ENCODE peak calls at places on chromosomes 16 and 17, in eight cellular contexts. E is spleen; B is CD4-positive, alpha-beta memory T cell; R is tibial nerve; U is neural progenitor cell; K is left ventricle myocardium inferior; Z is thoracic aorta; F is ovary. G is an unnamed sample. For H3K4me1, the result is how much of the 10 kb centered on the place peaks cover.

GRCh38 chr16:55001931-55002330 is 71.3 kb downstream of the IRX5 start:
- DNase-seq in E (no peak), B (no peak), R (no peak), U (no peak), K (no peak), Z (no peak), F (no peak), G (no peak)

GRCh38 chr17:6153416-6153815 is 83.2 kb downstream of the WSCD1 start:
- DNase-seq in E (no peak), B (no peak), R (no peak), U (no peak), K (no peak), Z (no peak), F (no peak), G (no peak)

GRCh38 chr16:14121135-14121534 is 50.0 kb downstream of the MRTFB start:
- DNase-seq in E (no peak), B (no peak), R (no peak), U (no peak), K (no peak), Z (no peak), F (no peak), G (no peak)

GRCh38 chr17:14318906-14319205 is 18.0 kb downstream of the HS3ST3B1 start:
- DNase-seq in E (no peak), B (no peak), R (no peak), U (no peak), K (no peak), Z (no peak), F (no peak), G (no peak)

GRCh38 chr16:53090591-53091507 is 36.1 kb downstream of the CHD9 start:
- DNase-seq in E (peak), B (no peak), R (peak), U (peak), K (peak), Z (peak), F (peak), G (peak)

GRCh38 chr16:67441289-67441753 is 10.4 kb downstream of the HSD11B2 start:
- DNase-seq in E (no peak), B (no peak), R (no peak), U (no peak), K (peak), Z (no peak), F (no peak), G (no peak)

GRCh38 chr17:49508061-49508865 is 13.2 kb downstream of the NGFR start:
- DNase-seq in E (no peak), B (no peak), R (no peak), U (peak), K (no peak), Z (no peak), F (no peak), G (no peak)

GRCh38 chr17:9151091-9151490 is 129.8 kb downstream of the NTN1 start:
- DNase-seq in E (no peak), B (no peak), R (no peak), U (peak), K (no peak), Z (no peak), F (no peak), G (no peak)

GRCh38 chr17:4900231-4901107 is 1.1 kb downstream of the C17orf107 start:
- DNase-seq in E (peak), B (peak), R (no peak), U (peak), K (no peak), Z (no peak), F (peak), G (no peak)

GRCh38 chr17:1002771-1003555 is 6.0 kb downstream of the TIMM22 start:
- DNase-seq in E (no peak), B (no peak), R (no peak), U (no peak), K (no peak), Z (no peak), F (no peak), G (no peak)

GRCh38 chr16:66426112-66427035 is 721 bp upstream of the BEAN1 start:
- DNase-seq in E (no peak), B (no peak), R (no peak), U (peak), K (no peak), Z (no peak), F (no peak), G (no peak)

GRCh38 chr17:77802811-77803220 is 155.7 kb upstream of the TNRC6C start:
- DNase-seq in E (peak), B (no peak), R (no peak), U (peak), K (no peak), Z (no peak), F (peak), G (no peak)

GRCh38 chr17:16352303-16352837 is 899 bp downstream of the CENPV start:
- DNase-seq in E (peak), B (peak), R (no peak), U (peak), K (peak), Z (no peak), F (peak), G (no peak)

GRCh38 chr17:27810211-27810901 is 10.0 kb upstream of the NOS2 start:
- DNase-seq in E (no peak), B (no peak), R (no peak), U (no peak), K (no peak), Z (no peak), F (no peak), G (no peak)

GRCh38 chr17:38436386-38436785 is 8.1 kb downstream of the ARHGAP23 start:
- DNase-seq in E (no peak), B (no peak), R (no peak), U (no peak), K (no peak), Z (no peak), F (no peak), G (no peak)

GRCh38 chr17:38435795-38436194 is 7.5 kb downstream of the ARHGAP23 start:
- DNase-seq in E (no peak), B (no peak), R (no peak), U (no peak), K (no peak), Z (no peak), F (no peak), G (no peak)

GRCh38 chr17:38430822-38431221 is 2.6 kb downstream of the ARHGAP23 start:
- DNase-seq in E (no peak), B (no peak), R (no peak), U (no peak), K (no peak), Z (no peak), F (no peak), G (no peak)

GRCh38 chr17:38431343-38432145 is 3.3 kb downstream of the ARHGAP23 start:
- DNase-seq in E (no peak), B (no peak), R (no peak), U (no peak), K (no peak), Z (no peak), F (no peak), G (no peak)

DNA sequence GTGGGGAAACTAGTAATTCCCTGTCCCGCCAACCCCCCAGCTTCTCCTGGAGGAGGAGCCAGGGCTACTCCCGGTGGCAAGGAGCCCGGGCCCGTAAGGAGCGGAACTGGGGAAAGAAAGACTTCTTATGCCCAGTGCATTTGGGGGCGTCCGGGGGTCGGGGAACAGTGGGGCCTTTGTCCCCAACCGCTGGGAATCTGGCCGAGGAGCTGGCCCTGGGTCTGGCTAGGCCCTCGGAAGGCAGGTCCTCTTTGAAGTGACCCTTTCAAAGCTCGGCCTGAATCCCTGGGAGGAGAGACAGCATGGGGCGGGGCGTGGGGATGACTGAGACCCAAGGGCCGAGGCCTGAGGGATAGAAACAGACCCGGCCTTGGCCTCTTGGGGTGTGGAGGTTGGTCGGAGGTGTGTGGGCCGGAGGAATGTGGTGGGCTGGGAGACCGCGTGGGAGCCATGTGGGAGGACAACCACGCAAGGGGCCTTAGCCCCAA is 6.0 kb downstream of the ARHGAP23 start:
- DNase-seq in E (no peak), B (no peak), R (no peak), U (no peak), K (no peak), Z (no peak), F (peak), G (no peak)
- H3K27ac ChIP-seq in E (peak), B (no peak), R (peak), U (no peak), K (peak), Z (peak), F (peak), G (peak)

GRCh38 chr17:63455417-63455816 is 9.3 kb upstream of the CYB561 start:
- DNase-seq in E (no peak), B (no peak), R (no peak), U (no peak), K (no peak), Z (no peak), F (no peak), G (no peak)
- H3K4me1 ChIP-seq in E (under half), B (under half), R (under half), U (under half), K (under half), Z (under half), F (under half), G (under half)

GRCh38 chr17:59357929-59358328 is 26.5 kb downstream of the YPEL2 start:
- DNase-seq in E (no peak), B (no peak), R (no peak), U (no peak), K (no peak), Z (no peak), F (no peak), G (no peak)

GRCh38 chr17:59357219-59357699 is 25.8 kb downstream of the YPEL2 start:
- DNase-seq in E (no peak), B (no peak), R (no peak), U (no peak), K (no peak), Z (no peak), F (no peak), G (no peak)

GRCh38 chr17:59355030-59355694 is 23.7 kb downstream of the YPEL2 start:
- DNase-seq in E (no peak), B (no peak), R (no peak), U (no peak), K (no peak), Z (no peak), F (no peak), G (no peak)

GRCh38 chr17:59355695-59356323 is 24.4 kb downstream of the YPEL2 start:
- DNase-seq in E (no peak), B (no peak), R (peak), U (no peak), K (no peak), Z (no peak), F (no peak), G (no peak)

DNA sequence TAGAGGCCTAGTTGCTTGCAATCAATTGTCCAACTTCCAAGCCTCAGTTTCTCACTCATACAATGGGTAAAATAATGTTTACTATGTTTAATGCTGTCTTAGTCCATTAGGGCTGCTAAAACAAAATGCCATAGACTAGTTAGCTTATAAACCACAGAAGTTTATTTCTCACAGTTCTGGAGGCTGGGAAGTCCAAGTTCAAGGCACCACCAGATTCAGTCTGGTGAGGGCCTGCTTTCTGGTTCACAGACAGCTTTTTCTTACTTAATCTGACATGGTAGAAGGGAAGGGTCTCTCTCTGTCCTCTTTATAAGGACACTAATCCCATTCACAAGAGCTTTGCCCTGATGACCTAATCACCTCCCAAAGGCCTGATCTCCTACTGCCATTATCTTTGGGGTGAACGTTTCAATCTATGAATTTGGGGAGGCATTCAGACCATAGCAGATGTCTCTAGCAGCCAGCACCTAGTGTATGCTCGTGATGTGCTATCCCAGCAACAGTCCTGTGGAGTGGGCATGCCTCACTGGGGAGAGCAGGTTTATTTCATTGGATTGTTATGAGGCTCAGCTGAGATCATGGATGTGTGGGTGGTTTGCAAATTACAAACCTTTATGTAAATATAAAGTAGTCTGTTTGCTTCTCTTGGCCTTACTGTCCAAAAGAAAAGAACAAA is 25.2 kb downstream of the YPEL2 start:
- DNase-seq in E (no peak), B (no peak), R (no peak), U (no peak), K (no peak), Z (no peak), F (no peak), G (no peak)
- H3K27ac ChIP-seq in E (no peak), B (no peak), R (peak), U (no peak), K (peak), Z (peak), F (no peak), G (peak)

DNA sequence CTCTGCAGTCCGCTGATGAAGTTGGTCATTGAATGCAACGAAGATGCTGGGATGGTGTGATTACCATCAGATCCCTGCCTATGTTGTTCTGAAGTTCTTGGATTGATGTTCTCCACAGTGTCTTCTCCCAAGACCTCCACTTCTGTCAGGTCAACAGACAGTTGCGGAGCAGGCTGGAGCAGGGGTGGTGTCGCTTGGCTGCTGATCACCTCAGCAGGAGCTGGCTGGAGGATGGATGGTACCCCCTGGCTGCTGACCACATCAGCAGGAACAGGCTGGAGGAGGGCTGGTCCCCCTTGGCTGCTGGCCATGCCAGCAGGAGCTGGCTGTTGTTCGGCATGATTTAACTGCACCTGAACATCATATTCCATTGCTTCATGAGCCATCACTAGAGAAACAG is 5.6 kb downstream of the RFWD3 start:
- DNase-seq in E (no peak), B (no peak), R (no peak), U (no peak), K (no peak), Z (no peak), F (no peak), G (no peak)
- H3K4me1 ChIP-seq in E (half or more), B (half or more), R (under half), U (under half), K (under half), Z (under half), F (under half), G (under half)